ENCODE peak calls at places on chromosomes 11 and 22, in eight cellular contexts. R, N, J, U, D, Y, O and M are unnamed samples.

GRCh38 chr11:45085657-45086501 is 60.6 kb upstream of the PRDM11 start:
- DNase-seq in R (no peak), N (no peak), J (peak; percentile 38), U (no peak), D (no peak), Y (no peak), O (no peak), M (no peak)

GRCh38 chr11:10488121-10488580 is 33.1 kb downstream of the AMPD3 start:
- DNase-seq in R (no peak), N (no peak), J (no peak), U (no peak), D (no peak), Y (peak; percentile 42), O (no peak), M (no peak)

GRCh38 chr11:133825156-133825555 is 20.2 kb downstream of the SPATA19 start:
- DNase-seq in R (no peak), N (no peak), J (no peak), U (no peak), D (no peak), Y (no peak), O (no peak), M (no peak)

GRCh38 chr11:85884581-85885021 is 29.4 kb downstream of the CCDC83 start:
- DNase-seq in R (peak; percentile 34), N (no peak), J (no peak), U (no peak), D (no peak), Y (peak; percentile 77), O (no peak), M (no peak)

GRCh38 chr11:86608251-86608799 is 64.1 kb downstream of the ME3 start:
- DNase-seq in R (peak; percentile 76), N (peak; percentile 65), J (peak; percentile 64), U (no peak), D (peak; percentile 37), Y (peak; percentile 84), O (no peak), M (no peak)

GRCh38 chr11:128886401-128887119 is 4.6 kb upstream of the KCNJ5 start:
- DNase-seq in R (no peak), N (no peak), J (no peak), U (no peak), D (no peak), Y (peak; percentile 29), O (no peak), M (no peak)

GRCh38 chr11:83510530-83511449 is 224.6 kb upstream of the CCDC90B start:
- DNase-seq in R (no peak), N (no peak), J (no peak), U (no peak), D (no peak), Y (no peak), O (no peak), M (no peak)

GRCh38 chr11:124194696-124195418 is 11.7 kb downstream of the OR10D3 start:
- DNase-seq in R (peak; percentile 54), N (peak; percentile 61), J (no peak), U (no peak), D (no peak), Y (peak; percentile 52), O (no peak), M (no peak)

GRCh38 chr11:16185042-16185441 is 171.3 kb downstream of the SOX6 start:
- DNase-seq in R (no peak), N (no peak), J (no peak), U (no peak), D (no peak), Y (no peak), O (no peak), M (no peak)

GRCh38 chr11:78230161-78230877 is 41.6 kb downstream of the USP35 start:
- DNase-seq in R (no peak), N (peak; percentile 7), J (no peak), U (no peak), D (no peak), Y (no peak), O (no peak), M (no peak)

GRCh38 chr11:60857378-60858232 is 1.9 kb upstream of the PTGDR2 start:
- DNase-seq in R (no peak), N (no peak), J (no peak), U (no peak), D (no peak), Y (peak; percentile 12), O (no peak), M (no peak)

GRCh38 chr11:114615448-114616361 is 20.1 kb upstream of the NXPE4 start:
- DNase-seq in R (no peak), N (no peak), J (no peak), U (no peak), D (no peak), Y (no peak), O (no peak), M (no peak)

GRCh38 chr11:117535201-117535869 is 207.7 kb downstream of the CEP164 start:
- DNase-seq in R (no peak), N (peak; percentile 35), J (peak; percentile 87), U (no peak), D (peak; percentile 86), Y (no peak), O (no peak), M (no peak)

GRCh38 chr11:18394928-18395734 is 768 bp downstream of the LDHA start:
- DNase-seq in R (no peak), N (peak; percentile 59), J (no peak), U (no peak), D (peak; percentile 28), Y (peak; percentile 32), O (no peak), M (no peak)

GRCh38 chr11:29306527-29306926 is 710.3 kb downstream of the KCNA4 start:
- DNase-seq in R (peak; percentile 96), N (no peak), J (no peak), U (no peak), D (no peak), Y (peak; percentile 100), O (no peak), M (no peak)

GRCh38 chr11:105046898-105047579 is 1.9 kb upstream of the CARD16 start:
- DNase-seq in R (peak; percentile 99), N (no peak), J (no peak), U (no peak), D (no peak), Y (peak; percentile 100), O (no peak), M (no peak)

GRCh38 chr11:30585067-30585891 is 874 bp downstream of the MPPED2 start:
- DNase-seq in R (no peak), N (no peak), J (peak; percentile 78), U (no peak), D (peak; percentile 45), Y (no peak), O (no peak), M (no peak)

GRCh38 chr22:22787151-22787550 is 100.5 kb upstream of the IGLL5 start:
- DNase-seq in R (no peak), N (no peak), J (no peak), U (no peak), D (no peak), Y (no peak), O (no peak), M (no peak)

GRCh38 chr11:115411114-115411513 is 93.1 kb downstream of the CADM1 start:
- DNase-seq in R (no peak), N (no peak), J (no peak), U (no peak), D (no peak), Y (no peak), O (no peak), M (no peak)

GRCh38 chr11:117376517-117376916 is 48.9 kb downstream of the CEP164 start:
- DNase-seq in R (no peak), N (no peak), J (no peak), U (no peak), D (no peak), Y (no peak), O (no peak), M (no peak)

GRCh38 chr11:35077709-35078695 is 61.0 kb upstream of the CD44 start:
- DNase-seq in R (peak; percentile 52), N (no peak), J (no peak), U (peak; percentile 47), D (no peak), Y (peak; percentile 94), O (peak; percentile 84), M (peak; percentile 83)

GRCh38 chr22:35556666-35557065 is 16.0 kb downstream of the RASD2 start:
- DNase-seq in R (no peak), N (no peak), J (no peak), U (no peak), D (no peak), Y (peak; percentile 30), O (no peak), M (no peak)

GRCh38 chr11:123494195-123495050 is 64.4 kb downstream of the GRAMD1B start:
- DNase-seq in R (peak; percentile 50), N (no peak), J (no peak), U (no peak), D (no peak), Y (no peak), O (no peak), M (no peak)

GRCh38 chr11:108859510-108859909 is 194.6 kb downstream of the DDX10 start:
- DNase-seq in R (no peak), N (no peak), J (no peak), U (no peak), D (no peak), Y (peak; percentile 85), O (no peak), M (no peak)

GRCh38 chr22:22424210-22424800 is 84.2 kb downstream of the ZNF280B start:
- DNase-seq in R (no peak), N (no peak), J (no peak), U (no peak), D (no peak), Y (peak; percentile 0), O (no peak), M (no peak)

GRCh38 chr11:111911563-111912401 is at the start of gene CRYAB:
- DNase-seq in R (peak; percentile 98), N (no peak), J (peak; percentile 97), U (no peak), D (peak; percentile 96), Y (peak; percentile 61), O (no peak), M (no peak)